ENCODE peak calls at places on chromosome 1, in eight cellular contexts. E, Q, L, W, C, J, M and V are unnamed samples.

GRCh38 chr1:201753492-201753891 is 75.5 kb upstream of the IPO9 start:
- DNase-seq in E (no peak), Q (no peak), L (no peak), W (no peak), C (no peak), J (peak), M (no peak), V (no peak)

GRCh38 chr1:65493792-65494191 is 73.3 kb downstream of the LEPR start:
- DNase-seq in E (no peak), Q (no peak), L (no peak), W (no peak), C (no peak), J (peak), M (no peak), V (no peak)

GRCh38 chr1:64019818-64020217 is 183.6 kb upstream of the UBE2U start:
- DNase-seq in E (no peak), Q (no peak), L (no peak), W (no peak), C (no peak), J (peak), M (peak), V (no peak)

GRCh38 chr1:84785231-84785630 is 95.0 kb upstream of the SSX2IP start:
- DNase-seq in E (no peak), Q (no peak), L (no peak), W (no peak), C (no peak), J (no peak), M (no peak), V (no peak)

GRCh38 chr1:53500184-53501064 is 41.2 kb downstream of the DMRTB1 start:
- DNase-seq in E (no peak), Q (no peak), L (no peak), W (no peak), C (no peak), J (no peak), M (no peak), V (no peak)

GRCh38 chr1:7827134-7827955 is 25.5 kb downstream of the UTS2 start:
- DNase-seq in E (no peak), Q (peak), L (no peak), W (no peak), C (peak), J (no peak), M (no peak), V (no peak)

GRCh38 chr1:241237873-241238272 is 119.1 kb downstream of the RGS7 start:
- DNase-seq in E (no peak), Q (peak), L (no peak), W (no peak), C (no peak), J (no peak), M (no peak), V (no peak)

GRCh38 chr1:6225651-6226050 is 10.1 kb downstream of the ICMT start:
- DNase-seq in E (no peak), Q (no peak), L (no peak), W (no peak), C (no peak), J (no peak), M (no peak), V (no peak)

GRCh38 chr1:220363196-220363831 is 91.1 kb upstream of the RAB3GAP2 start:
- DNase-seq in E (no peak), Q (no peak), L (no peak), W (no peak), C (no peak), J (peak), M (no peak), V (no peak)

GRCh38 chr1:39901486-39902120 is at the start of gene MYCL:
- DNase-seq in E (peak), Q (peak), L (no peak), W (peak), C (peak), J (peak), M (peak), V (peak)

GRCh38 chr1:7488475-7488842 is 282.6 kb upstream of the VAMP3 start:
- DNase-seq in E (no peak), Q (no peak), L (no peak), W (no peak), C (no peak), J (no peak), M (no peak), V (no peak)